ENCODE peak calls at places on chromosomes 13 and 19, in eight cellular contexts. A, X, Z, G, W, F, M and J are unnamed samples.

GRCh38 chr13:33207616-33207964 is 78.0 kb downstream of the STARD13 start:
- DNase-seq in A (no peak), X (peak), Z (no peak), G (no peak), W (no peak), F (no peak), M (no peak), J (no peak)

GRCh38 chr13:73647417-73647816 is 486.8 kb downstream of the KLF12 start:
- DNase-seq in A (no peak), X (no peak), Z (no peak), G (no peak), W (no peak), F (no peak), M (no peak), J (no peak)

GRCh38 chr13:43963726-43964125 is 84.0 kb downstream of the LACC1 start:
- DNase-seq in A (peak), X (no peak), Z (no peak), G (no peak), W (no peak), F (no peak), M (no peak), J (no peak)

GRCh38 chr19:19329199-19329598 is 8.6 kb downstream of the MAU2 start:
- DNase-seq in A (no peak), X (no peak), Z (no peak), G (no peak), W (no peak), F (no peak), M (no peak), J (no peak)

GRCh38 chr19:41564515-41565383 is 11.2 kb upstream of the CEACAM21 start:
- DNase-seq in A (no peak), X (peak), Z (no peak), G (no peak), W (no peak), F (no peak), M (no peak), J (no peak)

GRCh38 chr19:30254789-30255188 is 117.4 kb upstream of the ZNF536 start:
- DNase-seq in A (no peak), X (no peak), Z (no peak), G (no peak), W (no peak), F (no peak), M (no peak), J (no peak)

GRCh38 chr13:77698211-77699058 is 948 bp downstream of the SLAIN1 start:
- DNase-seq in A (no peak), X (peak), Z (no peak), G (peak), W (no peak), F (no peak), M (peak), J (peak)

GRCh38 chr13:26168276-26168814 is 53.8 kb downstream of the RNF6 start:
- DNase-seq in A (no peak), X (peak), Z (no peak), G (peak), W (no peak), F (no peak), M (no peak), J (no peak)

GRCh38 chr13:30610311-30610710 is 7.4 kb upstream of the USPL1 start:
- DNase-seq in A (no peak), X (no peak), Z (no peak), G (no peak), W (no peak), F (no peak), M (no peak), J (no peak)

GRCh38 chr13:78102121-78102677 is 183.6 kb upstream of the EDNRB start:
- DNase-seq in A (peak), X (peak), Z (no peak), G (peak), W (no peak), F (no peak), M (no peak), J (no peak)

GRCh38 chr13:40191186-40191980 is 475.1 kb downstream of the FOXO1 start:
- DNase-seq in A (no peak), X (peak), Z (no peak), G (no peak), W (no peak), F (peak), M (no peak), J (no peak)

GRCh38 chr19:47699360-47699917 is 13.8 kb upstream of the EHD2 start:
- DNase-seq in A (peak), X (peak), Z (no peak), G (no peak), W (no peak), F (no peak), M (no peak), J (peak)

GRCh38 chr13:85675508-85675907 is 123.7 kb downstream of the SLITRK6 start:
- DNase-seq in A (no peak), X (no peak), Z (no peak), G (no peak), W (no peak), F (no peak), M (no peak), J (no peak)

GRCh38 chr19:4870025-4870700 is 2.7 kb upstream of the PLIN3 start:
- DNase-seq in A (peak), X (peak), Z (no peak), G (peak), W (no peak), F (peak), M (no peak), J (peak)

GRCh38 chr19:49987159-49987698 is 26.3 kb upstream of the SIGLEC11 start:
- DNase-seq in A (peak), X (peak), Z (no peak), G (peak), W (peak), F (peak), M (peak), J (peak)

GRCh38 chr13:52991344-52992020 is 37.1 kb upstream of the OLFM4 start:
- DNase-seq in A (no peak), X (no peak), Z (no peak), G (no peak), W (no peak), F (no peak), M (no peak), J (no peak)

GRCh38 chr19:48613024-48613851 is 1.6 kb downstream of the FAM83E start:
- DNase-seq in A (no peak), X (no peak), Z (no peak), G (no peak), W (no peak), F (peak), M (peak), J (no peak)

GRCh38 chr19:51341976-51342580 is at the start of gene VSIG10L:
- DNase-seq in A (no peak), X (no peak), Z (no peak), G (no peak), W (no peak), F (no peak), M (no peak), J (no peak)

GRCh38 chr13:38763446-38764381 is 76.8 kb downstream of the FREM2 start:
- DNase-seq in A (peak), X (peak), Z (peak), G (no peak), W (no peak), F (no peak), M (peak), J (no peak)

GRCh38 chr19:33580026-33580644 is 41.6 kb upstream of the CHST8 start:
- DNase-seq in A (no peak), X (peak), Z (no peak), G (no peak), W (no peak), F (no peak), M (no peak), J (no peak)

GRCh38 chr19:18422530-18423191 is 3.5 kb downstream of the SSBP4 start:
- DNase-seq in A (no peak), X (no peak), Z (no peak), G (no peak), W (no peak), F (no peak), M (no peak), J (peak)

GRCh38 chr19:17052439-17052838 is 22.8 kb downstream of the HAUS8 start:
- DNase-seq in A (peak), X (peak), Z (no peak), G (no peak), W (no peak), F (no peak), M (peak), J (no peak)

GRCh38 chr13:31250435-31250834 is 50.7 kb downstream of the B3GLCT start:
- DNase-seq in A (no peak), X (no peak), Z (no peak), G (no peak), W (no peak), F (no peak), M (no peak), J (no peak)

GRCh38 chr19:10214784-10215183 is 16.3 kb downstream of the S1PR2 start:
- DNase-seq in A (no peak), X (peak), Z (no peak), G (no peak), W (no peak), F (no peak), M (no peak), J (no peak)

GRCh38 chr13:33125821-33126570 is 109.8 kb downstream of the KL start:
- DNase-seq in A (peak), X (peak), Z (no peak), G (no peak), W (no peak), F (peak), M (no peak), J (no peak)